ENCODE peak calls at places on chromosomes 2 and 18, in six cellular contexts. B is A549, F is endothelial cell of umbilical vein, U is GM12878, H is K562, S is HepG2. C is an unnamed sample.

GRCh38 chr2:217329023-217329431 is 469.2 kb upstream of the TNP1 start:
- DNase-seq in B (no peak), F (no peak), U (no peak), H (no peak), S (no peak), C (no peak)

GRCh38 chr2:55995206-55995605 is 71.6 kb upstream of the EFEMP1 start:
- DNase-seq in B (no peak), F (peak; percentile 68), U (no peak), H (no peak), S (no peak), C (no peak)

GRCh38 chr2:162424816-162425215 is 80.9 kb downstream of the GCA start:
- DNase-seq in B (no peak), F (no peak), U (no peak), H (no peak), S (no peak), C (peak; percentile 11)

GRCh38 chr18:11868230-11868629 is 17.0 kb downstream of the CHMP1B start:
- DNase-seq in B (no peak), F (no peak), U (no peak), H (no peak), S (no peak), C (no peak)

GRCh38 chr2:164103271-164103670 is 367.5 kb upstream of the FIGN start:
- DNase-seq in B (no peak), F (no peak), U (no peak), H (no peak), S (no peak), C (no peak)

GRCh38 chr2:175432793-175433192 is 251.3 kb upstream of the ATP5MC3 start:
- DNase-seq in B (no peak), F (no peak), U (no peak), H (no peak), S (no peak), C (no peak)

GRCh38 chr2:16617282-16618266 is 48.1 kb downstream of the CYRIA start:
- DNase-seq in B (peak; percentile 23), F (peak; percentile 59), U (no peak), H (peak; percentile 24), S (no peak), C (peak; percentile 60)

GRCh38 chr2:26521054-26521912 is 43.4 kb upstream of the OTOF start:
- DNase-seq in B (peak; percentile 69), F (no peak), U (no peak), H (peak; percentile 73), S (peak; percentile 18), C (peak; percentile 60)

GRCh38 chr2:216827073-216827725 is 32.7 kb downstream of the TNP1 start:
- DNase-seq in B (no peak), F (no peak), U (no peak), H (no peak), S (no peak), C (peak; percentile 6)

GRCh38 chr2:20619624-20620024 is 31.3 kb downstream of the HS1BP3 start:
- DNase-seq in B (no peak), F (no peak), U (no peak), H (no peak), S (no peak), C (no peak)

GRCh38 chr2:14633451-14634211 is 1.1 kb downstream of the LRATD1 start:
- DNase-seq in B (no peak), F (no peak), U (no peak), H (no peak), S (no peak), C (no peak)

GRCh38 chr18:80229766-80230745 is 17.3 kb downstream of the PARD6G start:
- DNase-seq in B (no peak), F (no peak), U (no peak), H (no peak), S (no peak), C (no peak)

GRCh38 chr2:24702800-24703199 is 90.4 kb downstream of the PTRHD1 start:
- DNase-seq in B (peak; percentile 57), F (peak; percentile 88), U (no peak), H (no peak), S (no peak), C (no peak)

GRCh38 chr18:48866028-48866733 is 84.6 kb downstream of the SMAD7 start:
- DNase-seq in B (no peak), F (peak; percentile 91), U (no peak), H (no peak), S (no peak), C (no peak)

GRCh38 chr2:59888015-59888414 is 665.4 kb downstream of the BCL11A start:
- DNase-seq in B (no peak), F (no peak), U (peak; percentile 15), H (no peak), S (no peak), C (peak; percentile 18)

GRCh38 chr2:119372778-119373568 is 6.2 kb downstream of the DBI start:
- DNase-seq in B (no peak), F (no peak), U (no peak), H (no peak), S (no peak), C (peak; percentile 63)

GRCh38 chr2:194698012-194698411 is 959.0 kb upstream of the SLC39A10 start:
- DNase-seq in B (no peak), F (peak; percentile 41), U (no peak), H (no peak), S (no peak), C (no peak)

GRCh38 chr2:11945139-11946126 is 199.0 kb downstream of the LPIN1 start:
- DNase-seq in B (no peak), F (no peak), U (peak; percentile 50), H (no peak), S (no peak), C (no peak)

GRCh38 chr2:194062401-194062800 is 1594.6 kb upstream of the SLC39A10 start:
- DNase-seq in B (no peak), F (no peak), U (no peak), H (no peak), S (no peak), C (no peak)

GRCh38 chr2:28250006-28250405 is 142.7 kb upstream of the FOSL2 start:
- DNase-seq in B (peak; percentile 80), F (no peak), U (no peak), H (no peak), S (no peak), C (no peak)

GRCh38 chr2:99450199-99450598 is 39.6 kb downstream of the REV1 start:
- DNase-seq in B (no peak), F (no peak), U (no peak), H (no peak), S (no peak), C (no peak)

GRCh38 chr2:7725132-7725849 is 808.1 kb downstream of the RNF144A start:
- DNase-seq in B (no peak), F (no peak), U (peak; percentile 73), H (no peak), S (no peak), C (peak; percentile 24)
- TF ChIP-seq MYC in B (no peak), F (no peak), U (no peak), H (no peak), S (no peak), C (no peak)

DNA sequence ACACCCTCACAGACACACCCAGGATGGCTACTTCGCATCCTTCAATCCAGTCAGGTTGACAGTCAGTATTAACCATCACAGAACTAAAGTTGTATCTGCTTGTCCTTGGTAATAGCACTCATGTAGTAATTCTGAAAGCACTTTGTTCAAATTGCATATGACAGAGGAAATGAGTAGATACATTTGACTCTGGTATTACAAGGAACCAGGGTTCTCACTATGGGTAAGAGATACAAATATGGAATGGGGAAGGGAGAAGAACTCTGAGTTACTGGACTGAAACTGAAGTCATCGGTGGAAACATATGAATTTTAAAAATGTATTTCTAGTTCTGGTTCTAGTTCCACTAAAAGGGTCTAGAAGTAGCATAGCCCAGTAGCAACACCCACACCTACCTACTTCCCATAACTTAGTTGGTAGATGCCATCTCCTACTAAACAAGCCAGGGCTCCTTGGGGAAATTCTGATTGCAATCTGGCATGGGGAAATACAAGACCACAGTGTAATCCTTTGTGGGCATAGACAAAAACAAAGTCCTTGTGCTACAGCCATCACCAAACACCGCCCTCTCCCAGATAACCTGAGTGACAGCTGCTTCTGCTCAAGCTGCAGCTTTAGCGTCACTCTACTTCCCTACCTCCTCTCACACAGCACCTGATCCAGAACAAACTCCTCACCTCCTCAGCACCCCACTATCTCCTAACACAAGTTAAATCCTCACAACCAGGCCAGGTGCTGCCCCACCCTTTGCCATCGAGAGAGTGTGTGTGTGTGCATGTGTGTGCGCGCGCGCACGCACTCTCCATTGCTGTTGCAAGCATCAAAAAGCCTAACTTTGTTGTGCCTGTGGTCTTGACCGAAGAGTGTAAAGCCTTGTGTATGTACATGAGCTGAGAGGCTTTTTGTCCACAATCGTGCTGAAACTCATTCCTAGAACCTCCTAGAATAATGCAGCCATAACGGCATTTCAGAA is 31.4 kb upstream of the CD226 start:
- DNase-seq in B (no peak), F (no peak), U (no peak), H (no peak), S (no peak), C (no peak)
- TF ChIP-seq CTCF in B (no peak), F (no peak), U (no peak), H (no peak), S (no peak), C (no peak)

DNA sequence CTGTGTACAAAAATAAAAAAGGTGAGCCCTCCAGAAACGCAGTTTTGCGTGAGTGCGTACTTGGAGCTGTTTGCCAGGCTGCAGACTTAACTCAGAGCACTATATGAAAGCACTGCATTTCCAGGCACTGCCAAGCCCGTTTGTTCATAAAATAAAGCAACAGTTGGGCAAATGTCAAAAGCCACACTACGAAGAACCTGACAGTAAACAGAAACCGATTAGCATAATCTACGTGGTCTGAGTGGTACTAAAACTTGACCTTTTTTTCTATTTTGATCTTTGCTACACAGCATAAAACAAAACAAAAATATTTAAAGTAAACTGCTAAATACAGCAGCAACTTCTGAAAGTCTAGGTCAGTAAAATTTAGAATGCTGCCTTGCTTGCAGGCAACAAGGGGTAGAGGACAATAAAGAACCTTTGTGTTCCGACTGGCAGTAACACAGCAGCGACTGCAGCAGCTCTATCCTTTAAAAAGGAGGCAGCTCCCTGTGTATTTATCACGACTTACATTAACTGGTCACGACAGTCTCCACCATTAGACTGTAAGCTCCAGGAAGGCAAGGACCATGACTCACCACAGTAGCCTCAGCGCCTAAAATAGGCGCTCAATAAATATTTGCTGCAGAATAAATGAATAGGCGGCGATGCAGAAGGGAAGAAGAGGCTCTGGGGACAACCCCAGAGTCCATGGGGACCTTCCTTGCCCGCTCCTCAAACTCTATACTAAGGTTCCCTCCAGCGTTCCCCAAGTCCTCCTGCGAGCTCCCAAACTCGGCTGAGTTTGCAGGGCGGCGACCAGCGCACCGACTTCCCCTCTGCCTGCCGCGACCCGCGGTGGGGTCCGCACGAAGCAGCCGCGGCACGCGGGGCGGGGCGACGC is 925 bp downstream of the SS18 start:
- DNase-seq in B (peak; percentile 35), F (peak; percentile 54), U (no peak), H (no peak), S (peak; percentile 6), C (peak; percentile 34)
- TF ChIP-seq MYC in B (no peak), F (no peak), U (no peak), H (no peak), S (no peak), C (no peak)

DNA sequence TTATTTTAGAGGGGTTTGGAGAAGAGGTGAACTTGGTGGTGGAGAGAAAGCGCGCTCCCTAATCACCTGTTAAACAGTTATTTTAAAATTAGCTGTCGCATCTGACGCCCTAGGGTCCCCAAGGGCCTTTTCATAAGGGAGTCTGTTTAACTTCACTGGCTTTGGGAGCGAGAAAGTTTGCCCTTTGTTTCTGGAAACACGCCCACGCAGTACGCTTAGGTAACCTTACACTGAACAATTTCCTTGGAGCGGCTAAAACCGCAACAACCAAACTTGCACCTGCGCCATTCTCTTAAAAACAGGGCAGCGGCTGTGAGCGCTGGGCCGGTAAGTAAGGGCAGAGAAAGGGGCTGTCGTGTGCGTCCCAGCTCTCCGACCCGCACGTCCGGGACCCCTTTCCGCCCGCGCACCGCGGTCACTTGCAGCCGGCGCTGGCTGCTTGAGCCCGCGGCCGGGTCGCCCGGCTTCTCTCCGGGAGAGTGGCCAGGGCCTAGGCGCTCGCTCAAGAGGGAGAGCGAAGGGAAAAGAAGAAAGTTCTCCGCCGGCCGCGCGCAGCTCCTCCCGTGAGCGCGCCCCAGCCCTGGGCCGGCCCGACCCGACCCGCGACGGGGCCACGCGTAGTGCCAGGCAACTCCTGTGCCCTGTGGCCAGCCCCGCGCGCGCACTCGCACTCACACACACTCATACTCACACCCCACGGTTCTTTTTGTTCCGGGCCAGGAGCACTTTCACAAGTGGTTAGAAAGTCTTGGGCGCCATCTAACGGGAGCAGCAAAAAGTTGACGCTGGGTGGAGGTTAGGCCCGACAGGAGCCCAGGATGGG is 19.2 kb downstream of the POU3F3 start:
- DNase-seq in B (peak; percentile 74), F (peak; percentile 49), U (no peak), H (peak; percentile 69), S (peak; percentile 58), C (peak; percentile 78)
- TF ChIP-seq CTCF in B (peak; percentile 70), F (peak; percentile 59), U (peak; percentile 62), H (peak; percentile 68), S (peak; percentile 86), C (peak; percentile 76)

C was measured in NB4.